ENCODE peak calls at places on chromosomes 6 and 20, in six cellular contexts. F is suprapubic skin, M is stomach, Y is HL-60, W is prostate gland, D is breast epithelium. B is an unnamed sample.

GRCh38 chr6:75611702-75612375 is 10.2 kb downstream of the SENP6 start:
- DNase-seq in Y (peak), W (no peak), F (no peak), D (no peak), M (no peak), B (no peak)

GRCh38 chr6:48840896-48841295 is 622.2 kb downstream of the MMUT start:
- DNase-seq in M (no peak), W (no peak), Y (no peak), F (no peak), D (no peak), B (no peak)

GRCh38 chr20:652611-653109 is 340 bp downstream of the SRXN1 start:
- DNase-seq in D (no peak), Y (no peak), M (peak), W (no peak), F (no peak), B (no peak)

GRCh38 chr20:478949-479429 is 16.7 kb upstream of the TBC1D20 start:
- DNase-seq in D (no peak), F (no peak), W (peak), M (no peak), Y (peak), B (peak)

GRCh38 chr20:21104921-21105320 is 1.2 kb downstream of the LINC00237 start:
- DNase-seq in W (no peak), D (no peak), F (no peak), Y (no peak), M (no peak), B (no peak)

GRCh38 chr20:2507464-2507863 is 1.3 kb downstream of the ZNF343 start:
- DNase-seq in F (no peak), M (no peak), D (no peak), Y (no peak), W (no peak), B (no peak)

GRCh38 chr6:154252676-154253075 is 103.9 kb downstream of the IPCEF1 start:
- DNase-seq in D (no peak), Y (peak), M (no peak), W (no peak), F (no peak), B (no peak)

GRCh38 chr6:33787954-33788693 is 806 bp downstream of the LEMD2 start:
- DNase-seq in F (peak), M (peak), D (no peak), W (peak), Y (peak), B (no peak)

GRCh38 chr20:57287007-57287810 is 20.8 kb upstream of the BMP7 start:
- DNase-seq in M (no peak), Y (no peak), W (no peak), F (no peak), D (no peak), B (no peak)

GRCh38 chr6:133764011-133764812 is 124.7 kb upstream of the TCF21 start:
- DNase-seq in Y (no peak), M (no peak), W (no peak), F (no peak), D (no peak), B (no peak)

GRCh38 chr6:143159001-143159400 is 98.3 kb downstream of the AIG1 start:
- DNase-seq in F (no peak), Y (no peak), W (no peak), D (no peak), M (no peak), B (no peak)

GRCh38 chr20:40255368-40255767 is 433.7 kb downstream of the MAFB start:
- DNase-seq in M (no peak), D (no peak), Y (no peak), W (peak), F (no peak), B (no peak)

GRCh38 chr6:41494212-41495115 is 51.7 kb upstream of the FOXP4 start:
- DNase-seq in D (no peak), F (no peak), W (no peak), Y (no peak), M (no peak), B (no peak)

GRCh38 chr20:58722379-58722778 is 29.8 kb downstream of the NPEPL1 start:
- DNase-seq in F (peak), W (no peak), D (no peak), Y (no peak), M (no peak), B (no peak)

GRCh38 chr6:105346052-105346451 is 56.8 kb downstream of the PREP start:
- DNase-seq in M (no peak), F (no peak), W (no peak), Y (no peak), D (no peak), B (no peak)

GRCh38 chr20:60201198-60201597 is 243.0 kb downstream of the CDH26 start:
- DNase-seq in Y (no peak), M (no peak), D (no peak), F (no peak), W (no peak), B (no peak)

GRCh38 chr20:37190354-37190753 is 11.0 kb upstream of the MROH8 start:
- DNase-seq in M (no peak), F (no peak), W (no peak), Y (no peak), D (no peak), B (no peak)

GRCh38 chr6:3073382-3073781 is 5.1 kb downstream of the RIPK1 start:
- DNase-seq in W (no peak), Y (no peak), F (no peak), D (no peak), M (no peak), B (no peak)

GRCh38 chr6:55069132-55069781 is 105.1 kb upstream of the HCRTR2 start:
- DNase-seq in M (peak), W (peak), Y (peak), D (no peak), F (no peak), B (peak)

DNA sequence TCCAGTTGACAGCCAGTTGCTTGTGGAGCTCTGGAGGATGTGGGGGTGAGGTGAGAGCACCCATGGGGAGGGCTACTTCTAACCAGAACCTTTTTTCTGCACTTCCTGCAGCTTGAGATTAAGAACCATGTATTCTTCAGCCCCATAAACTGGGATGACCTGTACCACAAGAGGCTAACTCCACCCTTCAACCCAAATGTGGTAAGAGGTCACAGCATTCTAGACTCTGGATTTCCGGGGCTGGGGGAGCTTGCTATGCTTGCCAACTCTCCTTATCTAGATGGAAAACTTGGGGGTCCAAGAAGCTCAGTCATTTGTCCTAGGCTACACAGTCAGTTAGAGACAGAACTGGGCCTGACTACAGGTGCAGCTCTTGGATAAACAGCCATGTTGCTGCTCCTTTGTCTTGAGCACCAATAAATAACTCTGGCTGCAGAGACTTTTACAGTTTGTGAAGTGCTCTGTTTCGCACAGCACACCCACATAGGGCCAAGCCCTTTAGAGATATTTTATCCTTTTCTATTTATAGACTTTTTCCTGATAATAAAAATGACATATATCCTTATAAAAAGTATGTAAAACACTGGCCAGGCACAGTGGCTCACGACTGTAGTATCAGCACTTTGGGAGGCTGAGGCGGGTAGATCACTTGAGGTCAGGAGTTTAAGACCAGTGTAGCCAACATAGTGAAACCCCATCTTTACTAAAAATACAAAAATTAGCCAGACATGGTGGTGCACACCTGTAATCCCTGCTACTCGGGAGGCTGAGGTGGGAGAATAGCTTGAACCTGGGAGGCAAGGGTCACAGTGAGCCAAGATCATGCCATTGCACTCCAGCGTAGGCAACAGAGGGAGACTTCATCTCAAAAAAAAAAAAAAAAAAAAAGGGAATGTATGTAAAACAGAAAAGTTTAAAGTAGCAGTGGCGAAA is 10.6 kb upstream of the IFT52 start:
- DNase-seq in M (no peak), F (no peak), Y (peak), D (no peak), W (no peak), B (no peak)
- TF ChIP-seq POLR2AphosphoS5 in M (no peak), F (no peak), Y (no peak), D (no peak), W (no peak), B (no peak)

DNA sequence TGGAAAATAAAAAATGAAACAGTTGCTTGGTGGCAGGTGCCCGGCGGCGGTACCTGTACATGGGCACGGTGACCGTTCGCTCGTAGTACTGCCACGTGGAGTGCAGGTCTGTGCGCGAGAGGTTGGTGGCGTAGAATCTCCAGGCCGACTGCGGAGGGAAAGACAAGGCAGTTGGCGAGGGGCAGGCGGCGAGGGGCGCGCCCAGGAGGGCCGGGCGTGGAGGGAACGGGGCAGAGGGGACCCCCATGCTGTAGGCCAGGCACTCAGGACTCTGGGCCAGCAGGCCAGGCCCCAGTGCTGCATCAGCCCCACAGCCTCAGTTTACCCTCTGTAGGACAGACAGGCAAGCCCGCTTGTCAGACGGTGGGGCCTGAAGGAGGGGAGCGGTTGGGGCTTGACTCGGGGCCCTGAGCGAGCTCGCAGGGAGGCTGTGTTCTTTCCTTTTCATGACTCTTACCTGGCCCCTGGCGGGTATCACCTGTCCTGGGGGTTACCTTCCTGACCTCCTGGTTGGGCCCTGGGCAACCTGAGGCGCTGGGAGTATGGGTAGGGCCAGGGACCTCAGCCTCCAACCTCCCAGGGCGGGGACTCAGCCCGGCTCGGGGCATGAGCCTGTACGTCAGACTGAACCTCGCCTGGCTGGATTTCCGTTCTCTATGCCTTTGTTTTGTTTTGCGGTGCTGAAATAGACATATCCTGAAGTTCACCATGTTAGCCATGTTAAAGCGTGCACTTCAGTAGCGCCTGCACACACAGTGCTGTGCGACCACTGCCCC is 38.5 kb downstream of the KCNQ2 start:
- DNase-seq in W (no peak), F (no peak), Y (no peak), M (no peak), D (no peak), B (no peak)
- H3K4me3 ChIP-seq in W (no peak), F (no peak), Y (no peak), M (no peak), D (no peak), B (no peak)

DNA sequence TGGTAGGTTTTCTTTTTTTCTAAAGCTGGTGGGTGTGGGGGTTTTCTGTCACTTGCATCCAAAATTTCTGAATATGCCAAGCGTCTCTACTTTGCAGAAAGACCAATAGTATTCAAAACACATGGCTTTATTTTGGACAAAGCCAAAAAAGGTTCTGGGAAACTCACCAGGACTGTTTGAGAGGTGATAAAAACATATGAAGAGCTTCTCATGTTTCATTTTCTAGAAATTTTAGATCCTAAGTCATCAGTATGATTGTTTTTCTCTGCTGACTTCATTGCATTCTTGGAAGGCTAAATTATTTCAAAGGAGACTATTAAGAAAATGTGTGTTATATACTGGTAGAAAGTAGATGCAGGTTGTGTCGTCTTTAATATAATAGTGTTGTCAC is 51.3 kb downstream of the GCLC start:
- DNase-seq in D (no peak), Y (no peak), W (no peak), M (no peak), F (no peak), B (no peak)
- TF ChIP-seq CTCF in D (no peak), Y (no peak), W (no peak), M (no peak), F (no peak), B (no peak)

GRCh38 chr6:159691133-159691962 is 1.7 kb downstream of the SOD2 start:
- DNase-seq in Y (peak), D (no peak), W (peak), M (no peak), F (no peak), B (peak)
- TF ChIP-seq POLR2AphosphoS5 in Y (no peak), D (no peak), W (peak), M (peak), F (peak), B (no peak)

DNA sequence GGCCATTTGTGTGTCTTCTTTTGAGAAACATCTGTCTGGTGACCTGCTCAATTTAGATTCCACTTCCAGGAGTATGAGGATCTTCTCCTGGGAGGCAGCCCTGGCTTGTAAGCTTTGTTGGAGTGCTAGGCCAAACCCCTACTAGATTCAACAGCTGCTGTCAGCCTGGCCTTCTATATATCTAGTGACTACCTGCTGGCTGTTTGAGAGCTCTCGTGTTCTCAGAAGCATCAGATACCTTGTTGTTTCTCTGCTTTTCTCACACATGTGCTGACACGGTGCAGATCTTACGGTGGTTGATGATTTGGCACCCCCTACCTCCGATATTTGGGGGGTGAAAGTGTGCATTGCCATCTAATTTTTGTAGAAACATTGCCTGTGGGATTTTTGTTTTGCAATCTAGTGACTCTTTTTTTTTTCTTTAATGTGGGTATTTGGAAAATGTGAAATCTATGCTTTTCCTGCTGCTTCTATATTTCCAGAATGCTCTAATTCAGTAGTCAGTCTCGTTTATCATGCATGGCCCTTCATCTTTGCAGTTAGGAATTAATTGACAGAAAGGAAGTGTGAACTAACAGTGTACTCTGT is 4.7 kb downstream of the CCN2 start:
- DNase-seq in W (no peak), M (no peak), D (no peak), F (no peak), Y (no peak), B (no peak)
- H3K4me3 ChIP-seq in W (no peak), M (no peak), D (no peak), F (no peak), Y (no peak), B (no peak)

GRCh38 chr6:130282234-130282995 is 59.7 kb upstream of the SAMD3 start:
- DNase-seq in W (no peak), M (no peak), D (no peak), Y (no peak), F (no peak), B (no peak)
- TF ChIP-seq CTCF in W (no peak), M (no peak), D (no peak), Y (no peak), F (no peak), B (peak)

DNA sequence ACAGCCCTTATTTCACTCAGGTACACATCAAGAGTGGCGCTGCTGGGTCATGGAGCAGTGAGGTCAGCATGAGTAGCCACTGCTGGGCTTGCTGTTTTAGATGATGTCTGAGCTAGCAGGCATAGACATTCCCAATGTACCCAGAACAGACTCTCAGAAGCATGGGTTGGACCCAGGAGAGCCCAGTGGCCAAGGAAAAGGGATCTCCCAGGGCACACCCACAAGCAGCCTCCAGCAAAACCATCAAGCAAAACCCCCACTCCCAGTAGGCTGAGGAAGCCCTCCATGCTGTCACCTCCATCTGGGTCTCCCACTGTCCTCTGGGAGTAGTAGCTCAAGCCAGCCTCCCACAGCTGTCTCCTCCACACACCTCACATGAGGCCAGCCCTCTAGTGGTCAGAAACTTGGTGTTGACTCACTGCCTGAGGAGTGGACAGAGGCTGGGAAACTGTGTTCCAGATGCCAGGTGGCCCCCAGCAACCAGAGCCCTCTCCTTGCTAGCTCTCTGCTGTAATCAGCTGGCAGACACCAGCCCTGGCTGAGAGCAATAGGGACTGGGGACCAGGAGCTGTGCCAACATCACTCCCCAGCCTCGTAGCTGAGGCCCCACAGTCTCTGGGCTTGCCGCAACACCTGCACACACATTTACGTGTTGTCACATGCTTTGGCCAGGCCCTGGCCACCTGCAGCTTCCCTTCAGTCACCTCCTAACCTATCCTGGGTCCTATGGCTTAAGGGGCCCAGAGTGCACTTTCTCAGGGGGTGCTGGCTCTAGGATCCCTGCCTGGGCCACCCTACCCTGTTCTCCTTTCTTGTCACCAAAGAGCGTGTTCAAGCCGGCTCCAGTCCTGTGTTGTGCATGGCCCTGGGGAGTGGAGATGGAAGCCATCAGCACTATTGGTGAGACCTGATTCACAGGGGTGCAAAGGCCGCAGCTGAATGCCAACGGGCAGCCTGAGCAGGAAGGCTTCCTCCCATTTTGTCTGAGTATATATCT is 1.9 kb upstream of the AP5S1 start:
- DNase-seq in M (peak), D (no peak), Y (peak), W (peak), F (no peak), B (peak)
- TF ChIP-seq POLR2AphosphoS5 in M (no peak), D (no peak), Y (no peak), W (peak), F (no peak), B (no peak)

DNA sequence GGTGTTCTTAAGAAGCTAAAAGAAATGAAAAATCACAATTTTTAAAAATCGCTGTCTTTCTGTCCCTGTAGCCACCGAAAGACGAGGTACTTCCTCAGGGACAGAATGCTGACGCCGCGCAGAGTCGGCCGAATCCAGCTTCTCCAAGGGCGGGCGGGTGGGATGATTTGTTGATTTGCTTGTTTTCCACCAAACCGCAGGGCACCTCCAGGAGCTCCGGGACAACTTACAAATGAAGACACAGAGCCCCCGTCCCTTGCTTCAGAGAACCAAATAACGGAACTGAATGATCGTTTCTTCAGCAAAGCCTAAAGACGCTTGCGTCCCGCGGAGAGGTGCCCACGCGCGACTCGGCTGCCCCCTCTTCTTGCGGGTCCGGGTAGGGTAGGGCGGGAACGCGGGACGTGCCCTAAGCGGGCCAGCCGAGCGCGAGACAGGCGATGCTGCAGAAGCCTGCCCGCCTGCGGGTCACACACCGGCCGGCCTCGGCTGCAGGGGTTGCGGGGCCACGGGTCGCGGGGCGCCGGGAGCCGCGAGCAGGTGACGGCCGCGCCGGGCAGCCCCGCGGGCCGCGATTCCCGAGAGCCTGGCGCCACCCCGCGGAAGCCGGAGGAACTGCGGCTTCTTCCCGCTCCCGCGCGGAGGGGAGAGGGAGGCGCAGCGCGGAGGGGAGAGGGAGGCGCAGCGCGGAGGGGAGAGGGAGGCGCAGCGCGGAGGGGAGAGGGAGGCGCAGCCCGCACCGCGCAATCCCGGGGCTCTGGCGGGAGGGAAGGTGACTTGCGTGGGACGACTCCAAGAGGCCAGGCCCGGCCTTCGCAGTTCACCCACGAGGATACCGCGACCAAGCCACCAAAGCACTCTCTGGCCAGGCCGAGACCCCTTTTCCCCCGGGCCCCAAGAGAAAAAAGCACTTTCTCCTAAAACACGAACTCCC is 7.7 kb upstream of the FOXF2 start:
- DNase-seq in W (no peak), M (peak), D (no peak), F (peak), Y (no peak), B (no peak)
- H3K4me3 ChIP-seq in W (peak), M (peak), D (no peak), F (peak), Y (no peak), B (peak)

B was measured in Panc1.